ENCODE peak calls at places on chromosomes 4 and X, in seven cellular contexts. X is NCI-H1092; R is occipital lobe; U is GM12878; C is SJSA1; H is GM04504; J is activated CD4-positive, alpha-beta T cell treated with anti-CD3 and anti-CD28 coated beads for 48 hours. M is an unnamed sample.
A peak's percentile ranks its signal among the peaks of the same experiment; 100 is the strongest.

GRCh38 chr4:107740381-107740780 is 20.3 kb upstream of the PAPSS1 start:
- DNase-seq in X (no peak), R (no peak), U (no peak), C (no peak), H (no peak), J (no peak), M (no peak)

GRCh38 chrX:130885996-130886395 is 17.0 kb downstream of the ENOX2 start:
- DNase-seq in X (no peak), R (no peak), U (no peak), C (no peak), H (no peak), J (no peak), M (no peak)

GRCh38 chr4:3387943-3388348 is 53.8 kb upstream of the HGFAC start:
- DNase-seq in X (no peak), R (no peak), U (no peak), C (peak; percentile 90), H (peak; percentile 42), J (no peak), M (no peak)

GRCh38 chr4:751676-752075 is 46.0 kb downstream of the PCGF3 start:
- DNase-seq in X (peak; percentile 27), R (peak; percentile 20), U (no peak), C (no peak), H (no peak), J (no peak), M (no peak)

GRCh38 chrX:67544281-67544680 is 460 bp downstream of the AR start:
- DNase-seq in X (no peak), R (no peak), U (no peak), C (peak; percentile 41), H (no peak), J (no peak), M (no peak)

GRCh38 chr4:122045533-122045932 is 93.7 kb upstream of the TRPC3 start:
- DNase-seq in X (peak; percentile 75), R (no peak), U (no peak), C (peak; percentile 98), H (peak; percentile 94), J (peak; percentile 15), M (peak; percentile 53)

GRCh38 chrX:69424161-69424560 is 80.0 kb upstream of the NALF2 start:
- DNase-seq in X (no peak), R (no peak), U (no peak), C (no peak), H (no peak), J (no peak), M (no peak)

GRCh38 chr4:182486895-182487294 is 243.7 kb downstream of the TENM3 start:
- DNase-seq in X (no peak), R (no peak), U (no peak), C (no peak), H (no peak), J (peak; percentile 3), M (no peak)

GRCh38 chr4:52250124-52250523 is 199.0 kb downstream of the SPATA18 start:
- DNase-seq in X (peak; percentile 95), R (no peak), U (no peak), C (no peak), H (no peak), J (no peak), M (no peak)

GRCh38 chrX:41739871-41740270 is 15.9 kb downstream of the GPR82 start:
- DNase-seq in X (no peak), R (no peak), U (no peak), C (no peak), H (no peak), J (no peak), M (no peak)

GRCh38 chr4:126915999-126916625 is 716.6 kb upstream of the INTU start:
- DNase-seq in X (no peak), R (no peak), U (no peak), C (no peak), H (no peak), J (no peak), M (no peak)

GRCh38 chr4:113835005-113835404 is 73.5 kb upstream of the CAMK2D start:
- DNase-seq in X (no peak), R (no peak), U (no peak), C (no peak), H (no peak), J (no peak), M (no peak)

GRCh38 chr4:147360301-147360700 is 120.6 kb upstream of the EDNRA start:
- DNase-seq in X (no peak), R (no peak), U (no peak), C (no peak), H (no peak), J (no peak), M (no peak)

GRCh38 chrX:3638280-3638873 is 75.1 kb downstream of the PRKX start:
- DNase-seq in X (peak; percentile 16), R (no peak), U (peak; percentile 16), C (no peak), H (peak; percentile 21), J (peak; percentile 33), M (peak; percentile 30)

GRCh38 chr4:170610464-170610863 is 520.7 kb upstream of the AADAT start:
- DNase-seq in X (no peak), R (no peak), U (no peak), C (no peak), H (no peak), J (no peak), M (no peak)

GRCh38 chrX:19589105-19589504 is 73.8 kb upstream of the MAP3K15 start:
- DNase-seq in X (no peak), R (no peak), U (no peak), C (no peak), H (no peak), J (no peak), M (no peak)

GRCh38 chrX:115679460-115679859 is 118.5 kb downstream of the PLS3 start:
- DNase-seq in X (peak; percentile 1), R (no peak), U (no peak), C (no peak), H (no peak), J (no peak), M (no peak)

GRCh38 chr4:174575436-174575835 is 53.1 kb upstream of the HPGD start:
- DNase-seq in X (no peak), R (no peak), U (no peak), C (no peak), H (no peak), J (no peak), M (peak; percentile 28)

GRCh38 chr4:4490816-4491215 is 51.0 kb downstream of the STX18 start:
- DNase-seq in X (no peak), R (no peak), U (no peak), C (no peak), H (no peak), J (no peak), M (no peak)

GRCh38 chrX:55030490-55031285 is at the start of gene ALAS2:
- DNase-seq in X (no peak), R (no peak), U (no peak), C (no peak), H (no peak), J (no peak), M (peak; percentile 79)

GRCh38 chr4:64718091-64718490 is 308.8 kb upstream of the TECRL start:
- DNase-seq in X (no peak), R (no peak), U (no peak), C (no peak), H (no peak), J (no peak), M (no peak)

GRCh38 chrX:30779453-30780030 is 109.5 kb downstream of the TAB3 start:
- DNase-seq in X (no peak), R (no peak), U (no peak), C (no peak), H (no peak), J (no peak), M (no peak)

GRCh38 chr4:40934671-40935070 is 184.9 kb downstream of the NSUN7 start:
- DNase-seq in X (no peak), R (no peak), U (no peak), C (no peak), H (no peak), J (no peak), M (no peak)